ENCODE peak calls at places on chromosomes 11 and 22, in eight cellular contexts. One of them, this sample, is unnamed.
A peak's percentile ranks its signal among the peaks of the same experiment; 100 is the strongest.

GRCh38 chr11:67289226-67289650 is at the start of gene ANKRD13D:
- DNase-seq in CD4-positive, alpha-beta memory T cell: no peak
- DNase-seq in sigmoid colon: peak; percentile 73
- DNase-seq in IMR-90: no peak
- DNase-seq in AG04450: no peak
- DNase-seq in body of pancreas: peak; percentile 50
- DNase-seq in hepatocyte: no peak
- DNase-seq in testis: no peak
- DNase-seq in this sample: no peak

GRCh38 chr11:131038597-131038996 is 122.3 kb upstream of the SNX19 start:
- DNase-seq in CD4-positive, alpha-beta memory T cell: no peak
- DNase-seq in sigmoid colon: no peak
- DNase-seq in IMR-90: no peak
- DNase-seq in AG04450: no peak
- DNase-seq in body of pancreas: no peak
- DNase-seq in hepatocyte: peak; percentile 45
- DNase-seq in testis: no peak
- DNase-seq in this sample: no peak

GRCh38 chr11:57761301-57762234 is at the start of gene CTNND1:
- DNase-seq in CD4-positive, alpha-beta memory T cell: no peak
- DNase-seq in sigmoid colon: peak; percentile 97
- DNase-seq in IMR-90: peak; percentile 98
- DNase-seq in AG04450: peak; percentile 96
- DNase-seq in body of pancreas: peak; percentile 96
- DNase-seq in hepatocyte: peak; percentile 95
- DNase-seq in testis: peak; percentile 95
- DNase-seq in this sample: peak; percentile 94

GRCh38 chr11:134596404-134596803 is 184.4 kb upstream of the B3GAT1 start:
- DNase-seq in CD4-positive, alpha-beta memory T cell: no peak
- DNase-seq in sigmoid colon: no peak
- DNase-seq in IMR-90: no peak
- DNase-seq in AG04450: no peak
- DNase-seq in body of pancreas: no peak
- DNase-seq in hepatocyte: no peak
- DNase-seq in testis: no peak
- DNase-seq in this sample: no peak

GRCh38 chr11:71103266-71103665 is 149.1 kb downstream of the SHANK2 start:
- DNase-seq in CD4-positive, alpha-beta memory T cell: no peak
- DNase-seq in sigmoid colon: no peak
- DNase-seq in IMR-90: no peak
- DNase-seq in AG04450: no peak
- DNase-seq in body of pancreas: peak; percentile 66
- DNase-seq in hepatocyte: no peak
- DNase-seq in testis: no peak
- DNase-seq in this sample: no peak

GRCh38 chr22:38736257-38736570 is 19.6 kb downstream of the SUN2 start:
- DNase-seq in CD4-positive, alpha-beta memory T cell: no peak
- DNase-seq in sigmoid colon: no peak
- DNase-seq in IMR-90: no peak
- DNase-seq in AG04450: no peak
- DNase-seq in body of pancreas: no peak
- DNase-seq in hepatocyte: no peak
- DNase-seq in testis: no peak
- DNase-seq in this sample: no peak

GRCh38 chr22:38681784-38682335 is at the start of gene TOMM22:
- DNase-seq in CD4-positive, alpha-beta memory T cell: peak; percentile 80
- DNase-seq in sigmoid colon: peak; percentile 93
- DNase-seq in IMR-90: peak; percentile 83
- DNase-seq in AG04450: no peak
- DNase-seq in body of pancreas: peak; percentile 88
- DNase-seq in hepatocyte: peak; percentile 95
- DNase-seq in testis: peak; percentile 93
- DNase-seq in this sample: peak; percentile 85

GRCh38 chr11:9057888-9058287 is 33.5 kb downstream of the SCUBE2 start:
- DNase-seq in CD4-positive, alpha-beta memory T cell: no peak
- DNase-seq in sigmoid colon: no peak
- DNase-seq in IMR-90: no peak
- DNase-seq in AG04450: no peak
- DNase-seq in body of pancreas: no peak
- DNase-seq in hepatocyte: no peak
- DNase-seq in testis: no peak
- DNase-seq in this sample: no peak

GRCh38 chr11:11239959-11240358 is 113.1 kb downstream of the CSNK2A3 start:
- DNase-seq in CD4-positive, alpha-beta memory T cell: no peak
- DNase-seq in sigmoid colon: no peak
- DNase-seq in IMR-90: no peak
- DNase-seq in AG04450: no peak
- DNase-seq in body of pancreas: no peak
- DNase-seq in hepatocyte: no peak
- DNase-seq in testis: no peak
- DNase-seq in this sample: no peak

GRCh38 chr11:8906629-8907028 is 4.4 kb upstream of the AKIP1 start:
- DNase-seq in CD4-positive, alpha-beta memory T cell: no peak
- DNase-seq in sigmoid colon: no peak
- DNase-seq in IMR-90: peak; percentile 84
- DNase-seq in AG04450: no peak
- DNase-seq in body of pancreas: no peak
- DNase-seq in hepatocyte: no peak
- DNase-seq in testis: no peak
- DNase-seq in this sample: no peak

GRCh38 chr11:84788220-84788619 is 838.9 kb downstream of the DLG2 start:
- DNase-seq in CD4-positive, alpha-beta memory T cell: no peak
- DNase-seq in sigmoid colon: no peak
- DNase-seq in IMR-90: no peak
- DNase-seq in AG04450: no peak
- DNase-seq in body of pancreas: no peak
- DNase-seq in hepatocyte: no peak
- DNase-seq in testis: no peak
- DNase-seq in this sample: no peak

GRCh38 chr11:130906616-130907015 is 9.7 kb downstream of the SNX19 start:
- DNase-seq in CD4-positive, alpha-beta memory T cell: no peak
- DNase-seq in sigmoid colon: no peak
- DNase-seq in IMR-90: no peak
- DNase-seq in AG04450: no peak
- DNase-seq in body of pancreas: no peak
- DNase-seq in hepatocyte: no peak
- DNase-seq in testis: no peak
- DNase-seq in this sample: no peak

GRCh38 chr22:31344369-31345330 is 1.5 kb downstream of the PATZ1 start:
- DNase-seq in CD4-positive, alpha-beta memory T cell: peak; percentile 18
- DNase-seq in sigmoid colon: peak; percentile 82
- DNase-seq in IMR-90: peak; percentile 57
- DNase-seq in AG04450: no peak
- DNase-seq in body of pancreas: peak; percentile 70
- DNase-seq in hepatocyte: peak; percentile 58
- DNase-seq in testis: peak; percentile 67
- DNase-seq in this sample: peak; percentile 73

GRCh38 chr11:1106387-1106786 is 31.7 kb downstream of the MUC2 start:
- DNase-seq in CD4-positive, alpha-beta memory T cell: no peak
- DNase-seq in sigmoid colon: no peak
- DNase-seq in IMR-90: no peak
- DNase-seq in AG04450: no peak
- DNase-seq in body of pancreas: no peak
- DNase-seq in hepatocyte: no peak
- DNase-seq in testis: no peak
- DNase-seq in this sample: no peak

GRCh38 chr11:74493816-74494630 is 499 bp upstream of the LIPT2 start:
- DNase-seq in CD4-positive, alpha-beta memory T cell: no peak
- DNase-seq in sigmoid colon: no peak
- DNase-seq in IMR-90: peak; percentile 47
- DNase-seq in AG04450: no peak
- DNase-seq in body of pancreas: no peak
- DNase-seq in hepatocyte: no peak
- DNase-seq in testis: no peak
- DNase-seq in this sample: no peak

GRCh38 chr22:31836010-31836409 is 82.2 kb downstream of the DEPDC5 start:
- DNase-seq in CD4-positive, alpha-beta memory T cell: no peak
- DNase-seq in sigmoid colon: no peak
- DNase-seq in IMR-90: no peak
- DNase-seq in AG04450: no peak
- DNase-seq in body of pancreas: no peak
- DNase-seq in hepatocyte: no peak
- DNase-seq in testis: no peak
- DNase-seq in this sample: no peak

GRCh38 chr22:25602924-25603323 is 38.4 kb downstream of the GRK3 start:
- DNase-seq in CD4-positive, alpha-beta memory T cell: no peak
- DNase-seq in sigmoid colon: no peak
- DNase-seq in IMR-90: no peak
- DNase-seq in AG04450: no peak
- DNase-seq in body of pancreas: no peak
- DNase-seq in hepatocyte: no peak
- DNase-seq in testis: no peak
- DNase-seq in this sample: no peak

GRCh38 chr11:65573391-65574146 is 1.2 kb downstream of the FAM89B start:
- DNase-seq in CD4-positive, alpha-beta memory T cell: no peak
- DNase-seq in sigmoid colon: peak; percentile 83
- DNase-seq in IMR-90: no peak
- DNase-seq in AG04450: no peak
- DNase-seq in body of pancreas: peak; percentile 47
- DNase-seq in hepatocyte: no peak
- DNase-seq in testis: no peak
- DNase-seq in this sample: peak; percentile 58

GRCh38 chr22:29308791-29309262 is 2.4 kb downstream of the GAS2L1 start:
- DNase-seq in CD4-positive, alpha-beta memory T cell: peak; percentile 32
- DNase-seq in sigmoid colon: peak; percentile 69
- DNase-seq in IMR-90: peak; percentile 65
- DNase-seq in AG04450: no peak
- DNase-seq in body of pancreas: no peak
- DNase-seq in hepatocyte: no peak
- DNase-seq in testis: no peak
- DNase-seq in this sample: peak; percentile 19

GRCh38 chr11:86138958-86139357 is 70.1 kb upstream of the PICALM start:
- DNase-seq in CD4-positive, alpha-beta memory T cell: peak; percentile 18
- DNase-seq in sigmoid colon: no peak
- DNase-seq in IMR-90: no peak
- DNase-seq in AG04450: no peak
- DNase-seq in body of pancreas: peak; percentile 35
- DNase-seq in hepatocyte: no peak
- DNase-seq in testis: no peak
- DNase-seq in this sample: peak; percentile 21

GRCh38 chr11:110069158-110069737 is 23.9 kb upstream of the ZC3H12C start:
- DNase-seq in CD4-positive, alpha-beta memory T cell: no peak
- DNase-seq in sigmoid colon: peak; percentile 74
- DNase-seq in IMR-90: peak; percentile 88
- DNase-seq in AG04450: no peak
- DNase-seq in body of pancreas: peak; percentile 46
- DNase-seq in hepatocyte: peak; percentile 24
- DNase-seq in testis: no peak
- DNase-seq in this sample: peak; percentile 52

GRCh38 chr11:34798985-34799384 is 117.2 kb downstream of the APIP start:
- DNase-seq in CD4-positive, alpha-beta memory T cell: no peak
- DNase-seq in sigmoid colon: no peak
- DNase-seq in IMR-90: no peak
- DNase-seq in AG04450: no peak
- DNase-seq in body of pancreas: no peak
- DNase-seq in hepatocyte: no peak
- DNase-seq in testis: no peak
- DNase-seq in this sample: no peak

GRCh38 chr11:45663486-45664375 is 1.7 kb downstream of the CHST1 start:
- DNase-seq in CD4-positive, alpha-beta memory T cell: no peak
- DNase-seq in sigmoid colon: peak; percentile 34
- DNase-seq in IMR-90: peak; percentile 11
- DNase-seq in AG04450: no peak
- DNase-seq in body of pancreas: no peak
- DNase-seq in hepatocyte: no peak
- DNase-seq in testis: no peak
- DNase-seq in this sample: no peak

GRCh38 chr11:59658036-59658435 is 10.8 kb downstream of the PATL1 start:
- DNase-seq in CD4-positive, alpha-beta memory T cell: no peak
- DNase-seq in sigmoid colon: no peak
- DNase-seq in IMR-90: no peak
- DNase-seq in AG04450: no peak
- DNase-seq in body of pancreas: no peak
- DNase-seq in hepatocyte: no peak
- DNase-seq in testis: no peak
- DNase-seq in this sample: no peak

GRCh38 chr22:21587803-21588611 is 20.5 kb downstream of the UBE2L3 start:
- DNase-seq in CD4-positive, alpha-beta memory T cell: peak; percentile 5
- DNase-seq in sigmoid colon: no peak
- DNase-seq in IMR-90: peak; percentile 67
- DNase-seq in AG04450: peak; percentile 45
- DNase-seq in body of pancreas: no peak
- DNase-seq in hepatocyte: no peak
- DNase-seq in testis: peak; percentile 73
- DNase-seq in this sample: peak; percentile 20
- H3K4me3 ChIP-seq in CD4-positive, alpha-beta memory T cell: no peak overlapping the region
- H3K4me3 ChIP-seq in sigmoid colon: no peak overlapping the region
- H3K4me3 ChIP-seq in IMR-90: no peak overlapping the region
- H3K4me3 ChIP-seq in AG04450: no peak overlapping the region
- H3K4me3 ChIP-seq in body of pancreas: no peak overlapping the region
- H3K4me3 ChIP-seq in hepatocyte: no peak overlapping the region
- H3K4me3 ChIP-seq in testis: no peak overlapping the region
- H3K4me3 ChIP-seq in this sample: no peak overlapping the region

GRCh38 chr11:98952110-98952509 is 68.6 kb upstream of the CNTN5 start:
- DNase-seq in CD4-positive, alpha-beta memory T cell: no peak
- DNase-seq in sigmoid colon: no peak
- DNase-seq in IMR-90: no peak
- DNase-seq in AG04450: no peak
- DNase-seq in body of pancreas: no peak
- DNase-seq in hepatocyte: no peak
- DNase-seq in testis: no peak
- DNase-seq in this sample: no peak

DNA sequence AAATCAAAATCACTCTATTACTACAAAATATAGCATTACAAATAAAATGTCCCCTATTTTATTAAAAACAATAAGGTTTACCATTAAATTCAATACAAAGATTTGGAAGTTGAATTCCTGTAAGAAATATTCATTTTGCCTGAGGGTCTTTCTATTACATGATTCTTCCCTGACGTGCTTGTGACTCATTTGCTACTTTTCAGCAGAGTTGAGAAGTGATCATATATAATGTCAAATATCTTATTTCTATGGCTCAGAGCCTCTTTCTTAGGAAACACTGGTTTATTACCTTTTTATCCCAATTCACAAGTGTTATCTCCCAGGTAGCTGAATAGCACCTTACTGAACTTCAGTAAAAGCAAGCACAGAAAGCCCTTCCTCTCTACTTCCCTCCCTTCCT is 65.2 kb upstream of the CNTN5 start:
- DNase-seq in CD4-positive, alpha-beta memory T cell: no peak
- DNase-seq in sigmoid colon: no peak
- DNase-seq in IMR-90: no peak
- DNase-seq in AG04450: no peak
- DNase-seq in body of pancreas: no peak
- DNase-seq in hepatocyte: no peak
- DNase-seq in testis: no peak
- DNase-seq in this sample: no peak
- H3K9me3 ChIP-seq in CD4-positive, alpha-beta memory T cell: no peaks in the 10 kb centered on the region
- H3K9me3 ChIP-seq in sigmoid colon: no peaks in the 10 kb centered on the region
- H3K9me3 ChIP-seq in IMR-90: peaks cover 2% of the 10 kb centered on the region
- H3K9me3 ChIP-seq in AG04450: peaks cover 12% of the 10 kb centered on the region
- H3K9me3 ChIP-seq in body of pancreas: no peaks in the 10 kb centered on the region
- H3K9me3 ChIP-seq in hepatocyte: no peaks in the 10 kb centered on the region
- H3K9me3 ChIP-seq in testis: no peaks in the 10 kb centered on the region
- H3K9me3 ChIP-seq in this sample: no peaks in the 10 kb centered on the region

GRCh38 chr11:80529722-80530121 is 1088.9 kb upstream of the TENM4 start:
- DNase-seq in CD4-positive, alpha-beta memory T cell: no peak
- DNase-seq in sigmoid colon: no peak
- DNase-seq in IMR-90: no peak
- DNase-seq in AG04450: no peak
- DNase-seq in body of pancreas: no peak
- DNase-seq in hepatocyte: peak; percentile 66
- DNase-seq in testis: no peak
- DNase-seq in this sample: no peak
- H3K4me3 ChIP-seq in CD4-positive, alpha-beta memory T cell: no peak overlapping the region
- H3K4me3 ChIP-seq in sigmoid colon: no peak overlapping the region
- H3K4me3 ChIP-seq in IMR-90: no peak overlapping the region
- H3K4me3 ChIP-seq in AG04450: no peak overlapping the region
- H3K4me3 ChIP-seq in body of pancreas: no peak overlapping the region
- H3K4me3 ChIP-seq in hepatocyte: no peak overlapping the region
- H3K4me3 ChIP-seq in testis: no peak overlapping the region
- H3K4me3 ChIP-seq in this sample: no peak overlapping the region

GRCh38 chr11:50073113-50074105 is 40.7 kb downstream of the OR4C45 start:
- DNase-seq in CD4-positive, alpha-beta memory T cell: no peak
- DNase-seq in sigmoid colon: no peak
- DNase-seq in IMR-90: no peak
- DNase-seq in AG04450: no peak
- DNase-seq in body of pancreas: no peak
- DNase-seq in hepatocyte: no peak
- DNase-seq in testis: no peak
- DNase-seq in this sample: no peak
- H3K9me3 ChIP-seq in CD4-positive, alpha-beta memory T cell: no peaks in the 10 kb centered on the region
- H3K9me3 ChIP-seq in sigmoid colon: peaks cover 2% of the 10 kb centered on the region
- H3K9me3 ChIP-seq in IMR-90: peaks cover 55% of the 10 kb centered on the region
- H3K9me3 ChIP-seq in AG04450: peaks cover 81% of the 10 kb centered on the region
- H3K9me3 ChIP-seq in body of pancreas: no peaks in the 10 kb centered on the region
- H3K9me3 ChIP-seq in hepatocyte: no peaks in the 10 kb centered on the region
- H3K9me3 ChIP-seq in testis: no peaks in the 10 kb centered on the region
- H3K9me3 ChIP-seq in this sample: no peaks in the 10 kb centered on the region

This sample was measured in adrenal gland.